ENCODE peak calls at places on chromosomes 4 and X, in four cellular contexts. W is A549, C is endothelial cell of umbilical vein, K is upper lobe of left lung. Y is an unnamed sample.

GRCh38 chr4:1991087-1991486 is 17.7 kb downstream of the NELFA start:
- DNase-seq in C (no peak), W (no peak), K (no peak), Y (no peak)

GRCh38 chr4:5863461-5864113 is 29.3 kb downstream of the CRMP1 start:
- DNase-seq in K (no peak), C (peak), W (peak), Y (no peak)

GRCh38 chrX:9626379-9626778 is 139.3 kb downstream of the GPR143 start:
- DNase-seq in W (no peak), C (no peak), K (no peak), Y (no peak)

GRCh38 chrX:135893294-135893817 is at the start of the genes CT45A10 and SAGE1:
- DNase-seq in K (no peak), W (peak), C (no peak), Y (no peak)

GRCh38 chrX:129983575-129984131 is 1.2 kb downstream of the BCORL1 start:
- DNase-seq in W (no peak), C (no peak), K (peak), Y (no peak)

GRCh38 chr4:158146736-158147135 is 26.1 kb downstream of the GASK1B start:
- DNase-seq in K (no peak), W (no peak), C (no peak), Y (no peak)

GRCh38 chrX:4690516-4690915 is 977.1 kb upstream of the PRKX start:
- DNase-seq in K (no peak), C (no peak), W (no peak), Y (no peak)

GRCh38 chr4:94852601-94853000 is 94.8 kb downstream of the BMPR1B start:
- DNase-seq in W (no peak), K (no peak), C (no peak), Y (no peak)

GRCh38 chrX:10514891-10515290 is 105.5 kb downstream of the MID1 start:
- DNase-seq in K (no peak), C (no peak), W (no peak), Y (no peak)

GRCh38 chr4:145694929-145695328 is 15.0 kb downstream of the C4orf51 start:
- DNase-seq in C (no peak), W (no peak), K (no peak), Y (no peak)

GRCh38 chrX:840556-840955 is 210.0 kb downstream of the SHOX start:
- DNase-seq in K (no peak), W (no peak), C (no peak), Y (no peak)

GRCh38 chr4:2746891-2747695 is 9.0 kb downstream of the TNIP2 start:
- DNase-seq in W (no peak), K (no peak), C (peak), Y (no peak)

GRCh38 chr4:164779080-164779479 is 25.1 kb downstream of the SMIM31 start:
- DNase-seq in C (no peak), K (no peak), W (no peak), Y (no peak)
- TF ChIP-seq POLR2A in C (no peak), K (no peak), W (no peak), Y (no peak)

DNA sequence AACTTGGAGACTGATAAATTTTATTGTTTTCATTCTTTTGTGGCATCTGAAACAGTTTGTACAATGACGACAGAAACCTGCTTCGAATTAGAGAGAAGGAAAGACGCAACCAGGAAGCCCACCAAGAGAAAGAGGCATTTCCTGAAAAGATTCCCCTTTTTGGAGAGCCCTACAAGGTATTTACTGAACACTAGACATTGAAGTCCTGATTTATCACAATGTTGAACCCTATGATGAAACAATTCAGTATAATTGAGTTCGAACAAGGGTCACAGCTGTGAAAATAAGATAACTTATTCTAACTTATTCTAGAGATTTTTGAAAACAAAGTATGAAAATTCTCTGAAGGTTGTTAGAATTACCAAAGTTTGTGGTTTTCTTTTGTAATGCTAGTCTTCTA is 111.3 kb downstream of the AFF1 start:
- DNase-seq in K (no peak), W (no peak), C (peak), Y (no peak)
- H3K27ac ChIP-seq in K (peak), W (no peak), C (peak), Y (peak)

DNA sequence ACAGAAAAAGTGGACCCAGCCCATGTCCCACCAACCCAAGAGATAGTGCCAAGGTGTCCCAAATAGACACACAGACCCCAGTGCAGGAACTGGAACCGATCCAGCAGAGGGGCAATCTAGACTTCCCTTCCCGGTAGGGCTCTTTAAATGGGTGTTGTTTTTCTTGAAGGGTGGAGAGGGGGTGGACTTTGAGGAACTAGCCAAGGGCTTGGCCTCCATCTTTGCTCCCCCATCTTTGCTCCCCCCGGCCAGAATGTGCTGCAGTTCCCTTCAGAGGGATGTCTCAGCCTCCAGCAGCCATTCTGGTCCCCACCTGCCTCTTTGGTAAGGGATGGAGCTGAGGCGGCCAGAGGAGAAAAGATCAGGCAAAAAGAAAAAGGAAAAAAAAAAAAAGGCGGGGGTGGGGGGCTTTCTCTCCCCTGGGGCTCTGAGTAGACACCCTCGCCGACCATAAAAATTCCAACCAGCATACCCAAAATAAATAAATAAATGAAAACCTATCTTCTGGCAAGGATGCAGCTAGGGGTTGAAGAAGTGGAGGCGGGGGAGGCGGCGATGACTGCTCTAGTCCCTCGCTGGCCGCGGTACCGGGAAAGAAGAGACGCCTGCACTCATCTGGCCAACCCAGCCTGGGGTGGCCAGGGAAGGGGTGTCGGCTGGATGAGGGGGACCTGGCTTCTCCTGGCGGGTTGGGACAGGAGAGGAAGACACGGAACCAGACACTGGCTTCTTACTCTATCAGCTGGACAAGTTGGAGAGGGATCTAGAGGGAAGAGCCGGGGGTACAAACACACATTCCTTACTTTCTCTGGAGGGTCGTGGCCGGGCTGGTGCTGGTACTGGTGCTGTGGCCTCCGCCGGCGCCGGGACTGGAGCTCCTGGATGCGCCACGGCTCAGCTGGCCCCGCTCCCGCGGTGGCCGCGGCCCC is 38.5 kb upstream of the IQSEC2 start:
- DNase-seq in W (no peak), K (no peak), C (no peak), Y (no peak)
- H3K4me3 ChIP-seq in W (peak), K (peak), C (peak), Y (peak)

GRCh38 chrX:71283409-71284143 is at the start of gene NONO:
- DNase-seq in C (peak), K (peak), W (peak), Y (peak)
- TF ChIP-seq POLR2A in C (peak), K (peak), W (peak), Y (no peak)

GRCh38 chr4:48693856-48694574 is 86.1 kb downstream of the FRYL start:
- DNase-seq in W (no peak), C (no peak), K (no peak), Y (no peak)

GRCh38 chr4:48694824-48695223 is 85.3 kb downstream of the FRYL start:
- DNase-seq in W (no peak), K (no peak), C (no peak), Y (no peak)

GRCh38 chr4:48704091-48704802 is 75.8 kb downstream of the FRYL start:
- DNase-seq in C (no peak), W (no peak), K (no peak), Y (no peak)

GRCh38 chr4:48698029-48698901 is 81.8 kb downstream of the FRYL start:
- DNase-seq in K (peak), W (peak), C (peak), Y (no peak)

DNA sequence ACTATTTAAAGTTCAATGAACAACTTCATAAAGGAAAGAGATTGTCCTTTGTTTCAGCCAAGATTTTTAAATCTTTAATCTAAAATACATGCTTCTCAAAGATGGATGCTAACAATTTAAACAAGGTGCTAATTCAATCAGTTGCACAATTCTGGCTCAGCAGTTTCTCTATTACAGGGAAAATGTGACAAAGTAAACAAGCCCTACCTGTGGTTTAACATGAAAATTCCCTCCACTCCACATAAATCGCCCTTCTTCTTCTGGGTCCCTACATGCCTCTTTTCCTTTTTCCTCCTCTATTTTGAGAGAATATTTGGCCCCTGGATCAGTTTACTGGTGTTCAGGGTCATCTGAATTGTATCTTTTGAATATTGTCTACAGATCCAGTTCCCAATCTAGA is 80.6 kb downstream of the FRYL start:
- DNase-seq in W (peak), K (no peak), C (no peak), Y (no peak)
- H3K27ac ChIP-seq in W (peak), K (peak), C (peak), Y (peak)

Y was measured in esophagus squamous epithelium.